ENCODE peak calls at places on chromosomes 16 and 17, in four cellular contexts. W is NCI-H2029, Z is AG08396, T is mesothelial cell of epicardium. J is an unnamed sample.

GRCh38 chr17:55889271-55889670 is 138.4 kb downstream of the PCTP start:
- DNase-seq in W (no peak), Z (no peak), T (no peak), J (no peak)

GRCh38 chr17:7437369-7437863 is 1.9 kb upstream of the FGF11 start:
- DNase-seq in W (no peak), Z (no peak), T (no peak), J (no peak)

GRCh38 chr16:17358846-17359245 is 111.9 kb downstream of the XYLT1 start:
- DNase-seq in W (no peak), Z (no peak), T (no peak), J (no peak)

GRCh38 chr17:45757431-45758218 is 26.5 kb upstream of the CRHR1 start:
- DNase-seq in W (no peak), Z (no peak), T (no peak), J (no peak)

GRCh38 chr16:66954097-66954659 is 6.9 kb upstream of the CES3 start:
- DNase-seq in W (peak), Z (peak), T (peak), J (peak)

GRCh38 chr16:75491876-75492275 is 3.4 kb downstream of the CHST6 start:
- DNase-seq in W (peak), Z (no peak), T (peak), J (no peak)

GRCh38 chr16:79299154-79299799 is 301.3 kb downstream of the MAF start:
- DNase-seq in W (no peak), Z (no peak), T (no peak), J (no peak)

GRCh38 chr17:28086519-28086918 is 44.0 kb downstream of the NLK start:
- DNase-seq in W (no peak), Z (no peak), T (no peak), J (no peak)

GRCh38 chr17:15941781-15942180 is 3.1 kb upstream of the ADORA2B start:
- DNase-seq in W (no peak), Z (no peak), T (no peak), J (no peak)

GRCh38 chr17:69434164-69434579 is 19.7 kb downstream of the MAP2K6 start:
- DNase-seq in W (no peak), Z (no peak), T (no peak), J (no peak)

GRCh38 chr16:69567031-69567680 is 1.4 kb downstream of the NFAT5 start:
- DNase-seq in W (no peak), Z (peak), T (peak), J (no peak)

GRCh38 chr16:78105517-78105916 is 6.1 kb downstream of the WWOX start:
- DNase-seq in W (no peak), Z (no peak), T (no peak), J (no peak)

GRCh38 chr16:29815793-29816693 is at the start of gene PAGR1:
- DNase-seq in W (peak), Z (peak), T (peak), J (peak)

GRCh38 chr16:58127033-58127556 is 2.1 kb downstream of the CFAP20 start:
- DNase-seq in W (peak), Z (peak), T (no peak), J (no peak)

GRCh38 chr17:39820541-39820940 is 43.6 kb downstream of the IKZF3 start:
- DNase-seq in W (no peak), Z (no peak), T (no peak), J (no peak)

GRCh38 chr17:8160741-8161221 is 2.0 kb downstream of the VAMP2 start:
- DNase-seq in W (no peak), Z (no peak), T (no peak), J (no peak)

GRCh38 chr16:4172070-4172469 is 55.8 kb upstream of the ADCY9 start:
- DNase-seq in W (no peak), Z (peak), T (no peak), J (no peak)

GRCh38 chr16:25922438-25922837 is 230.7 kb downstream of the HS3ST4 start:
- DNase-seq in W (peak), Z (no peak), T (no peak), J (no peak)

GRCh38 chr16:80433617-80434016 is 107.2 kb upstream of the DYNLRB2 start:
- DNase-seq in W (no peak), Z (no peak), T (no peak), J (no peak)

GRCh38 chr17:81053043-81053970 is 18.4 kb downstream of the BAIAP2 start:
- DNase-seq in W (no peak), Z (no peak), T (no peak), J (no peak)

GRCh38 chr17:16909887-16910286 is 62.0 kb downstream of the TNFRSF13B start:
- DNase-seq in W (no peak), Z (no peak), T (no peak), J (no peak)

GRCh38 chr17:30376621-30377452 is 1.9 kb upstream of the CPD start:
- DNase-seq in W (peak), Z (peak), T (no peak), J (no peak)

GRCh38 chr17:2101448-2102257 is 46.8 kb downstream of the HIC1 start:
- DNase-seq in W (peak), Z (no peak), T (no peak), J (no peak)

J was measured in left lung.